ENCODE peak calls at places on chromosome 1, in four cellular contexts. M is PC-3; Y is Daoy; O is activated CD8-positive, alpha-beta memory T cell treated with anti-CD3 and anti-CD28 coated beads for 1 hour. I is an unnamed sample.

GRCh38 chr1:42211224-42211623 is 46.7 kb upstream of the GUCA2A start:
- DNase-seq in M (peak), Y (peak), O (no peak), I (peak)

GRCh38 chr1:85363102-85363501 is 86.7 kb upstream of the BCL10 start:
- DNase-seq in M (no peak), Y (no peak), O (no peak), I (no peak)

GRCh38 chr1:45326627-45327591 is at the start of gene HPDL:
- DNase-seq in M (no peak), Y (peak), O (peak), I (no peak)

GRCh38 chr1:156104861-156105546 is 9.5 kb upstream of the LMNA start:
- DNase-seq in M (no peak), Y (no peak), O (no peak), I (no peak)

GRCh38 chr1:192489748-192490147 is 85.8 kb upstream of the RGS1 start:
- DNase-seq in M (peak), Y (peak), O (no peak), I (peak)

GRCh38 chr1:64654519-64655341 is 90.1 kb upstream of the RAVER2 start:
- DNase-seq in M (no peak), Y (no peak), O (no peak), I (peak)

GRCh38 chr1:234154320-234155251 is 218.7 kb upstream of the COA6 start:
- DNase-seq in M (peak), Y (peak), O (no peak), I (peak)

GRCh38 chr1:112358798-112359408 is 37.1 kb upstream of the CTTNBP2NL start:
- DNase-seq in M (peak), Y (peak), O (peak), I (peak)

GRCh38 chr1:3502834-3503524 is 48.5 kb downstream of the ARHGEF16 start:
- DNase-seq in M (no peak), Y (no peak), O (no peak), I (no peak)

GRCh38 chr1:201463071-201463552 is 5.9 kb downstream of the PHLDA3 start:
- DNase-seq in M (peak), Y (peak), O (no peak), I (peak)

GRCh38 chr1:15915991-15916390 is 59.9 kb downstream of the ZBTB17 start:
- DNase-seq in M (peak), Y (no peak), O (no peak), I (no peak)

GRCh38 chr1:39576016-39576657 is 453 bp downstream of the PABPC4 start:
- DNase-seq in M (peak), Y (peak), O (peak), I (no peak)

GRCh38 chr1:238960071-238960470 is 426.3 kb upstream of the CHRM3 start:
- DNase-seq in M (peak), Y (peak), O (no peak), I (peak)

GRCh38 chr1:30588311-30589073 is 134.9 kb downstream of the MATN1 start:
- DNase-seq in M (no peak), Y (no peak), O (no peak), I (no peak)

GRCh38 chr1:247100676-247101279 is 3.4 kb downstream of the ZNF669 start:
- DNase-seq in M (no peak), Y (no peak), O (no peak), I (no peak)

GRCh38 chr1:92577251-92577895 is 90.6 kb upstream of the GFI1 start:
- DNase-seq in M (peak), Y (peak), O (no peak), I (peak)

GRCh38 chr1:21238141-21238800 is 52.0 kb downstream of the ECE1 start:
- DNase-seq in M (peak), Y (peak), O (no peak), I (peak)

GRCh38 chr1:1021860-1022259 is 1.9 kb downstream of the AGRN start:
- DNase-seq in M (peak), Y (peak), O (no peak), I (peak)

GRCh38 chr1:110645962-110646735 is 28.6 kb downstream of the KCNA3 start:
- DNase-seq in M (peak), Y (peak), O (no peak), I (peak)

GRCh38 chr1:29201595-29202051 is 19.9 kb upstream of the SRSF4 start:
- DNase-seq in M (no peak), Y (no peak), O (no peak), I (no peak)

GRCh38 chr1:185539277-185539943 is 194.8 kb upstream of the HMCN1 start:
- DNase-seq in M (no peak), Y (no peak), O (no peak), I (no peak)

GRCh38 chr1:1858382-1859086 is 32.4 kb downstream of the GNB1 start:
- DNase-seq in M (peak), Y (peak), O (no peak), I (peak)

I was measured in mammary epithelial cell.